ENCODE peak calls at places on chromosomes 1 and 21, in ten cellular contexts. A is esophagus muscularis mucosa, L is spleen, X is adrenal gland, I is GM12891, O is ovary, M is heart left ventricle, F is right lobe of liver, W is HCT116, N is erythroblast. R is an unnamed sample.
A peak's percentile ranks its signal among the peaks of the same experiment; 100 is the strongest.

GRCh38 chr1:151158311-151158710 is 1.9 kb downstream of the TNFAIP8L2 start:
- DNase-seq in A (no peak), L (peak; percentile 77), X (no peak), I (no peak), O (no peak), M (no peak), F (no peak), W (no peak), N (no peak), R (no peak)

GRCh38 chr1:20712210-20712577 is 5.6 kb downstream of the KIF17 start:
- DNase-seq in A (no peak), L (no peak), X (no peak), I (no peak), O (no peak), M (no peak), F (no peak), W (no peak), N (peak; percentile 31), R (no peak)

GRCh38 chr1:218796773-218797172 is 376.9 kb upstream of the LYPLAL1 start:
- DNase-seq in A (no peak), L (no peak), X (no peak), I (no peak), O (no peak), M (no peak), F (no peak), W (no peak), N (no peak), R (no peak)

GRCh38 chr1:96999191-96999590 is 277.6 kb downstream of the PTBP2 start:
- DNase-seq in A (no peak), L (no peak), X (no peak), I (no peak), O (no peak), M (no peak), F (no peak), W (no peak), N (no peak), R (no peak)

GRCh38 chr1:107057197-107058133 is 991 bp downstream of the PRMT6 start:
- DNase-seq in A (no peak), L (peak; percentile 92), X (peak; percentile 82), I (peak; percentile 16), O (peak; percentile 77), M (peak; percentile 69), F (peak; percentile 76), W (no peak), N (peak; percentile 69), R (no peak)

GRCh38 chr1:42035205-42035829 is 116.6 kb upstream of the HIVEP3 start:
- DNase-seq in A (no peak), L (no peak), X (peak; percentile 80), I (peak; percentile 76), O (no peak), M (peak; percentile 60), F (peak; percentile 83), W (peak; percentile 10), N (peak; percentile 31), R (peak; percentile 82)

GRCh38 chr1:1402081-1402900 is 3.2 kb upstream of the CCNL2 start:
- DNase-seq in A (no peak), L (no peak), X (peak; percentile 73), I (no peak), O (no peak), M (no peak), F (peak; percentile 42), W (peak; percentile 52), N (peak; percentile 58), R (no peak)

GRCh38 chr1:170366980-170367379 is 165.0 kb upstream of the GORAB start:
- DNase-seq in A (no peak), L (no peak), X (no peak), I (no peak), O (no peak), M (no peak), F (no peak), W (no peak), N (no peak), R (no peak)

GRCh38 chr1:174799136-174799479 is 200.6 kb upstream of the CACYBP start:
- DNase-seq in A (no peak), L (no peak), X (no peak), I (no peak), O (no peak), M (no peak), F (no peak), W (no peak), N (no peak), R (no peak)
- TF ChIP-seq POLR2A in A (no peak), L (no peak), X (no peak), I (no peak), O (no peak), M (no peak), F (no peak), W (no peak), N (no peak), R (no peak)

GRCh38 chr21:46190491-46191131 is 6.4 kb upstream of the SPATC1L start:
- DNase-seq in A (no peak), L (no peak), X (no peak), I (no peak), O (peak; percentile 16), M (no peak), F (no peak), W (no peak), N (no peak), R (no peak)

GRCh38 chr21:46189959-46190490 is 5.8 kb upstream of the SPATC1L start:
- DNase-seq in A (no peak), L (no peak), X (peak; percentile 54), I (no peak), O (peak; percentile 18), M (no peak), F (no peak), W (no peak), N (no peak), R (no peak)

GRCh38 chr21:46188226-46189212 is 4.3 kb upstream of the SPATC1L start:
- DNase-seq in A (peak; percentile 92), L (no peak), X (peak; percentile 93), I (no peak), O (peak; percentile 34), M (peak; percentile 67), F (no peak), W (peak; percentile 28), N (peak; percentile 36), R (peak; percentile 33)

GRCh38 chr21:46187814-46188213 is 3.6 kb upstream of the SPATC1L start:
- DNase-seq in A (peak; percentile 72), L (no peak), X (peak; percentile 59), I (no peak), O (peak; percentile 20), M (no peak), F (no peak), W (no peak), N (no peak), R (no peak)

GRCh38 chr21:46189213-46189958 is 5.1 kb upstream of the SPATC1L start:
- DNase-seq in A (peak; percentile 90), L (no peak), X (peak; percentile 80), I (no peak), O (peak; percentile 19), M (no peak), F (no peak), W (no peak), N (no peak), R (no peak)
- TF ChIP-seq POLR2A in A (no peak), L (no peak), X (no peak), I (no peak), O (no peak), M (no peak), F (no peak), W (no peak), N (no peak), R (no peak)

GRCh38 chr1:183470147-183470960 is 1.9 kb upstream of the SMG7 start:
- DNase-seq in A (peak; percentile 95), L (peak; percentile 98), X (peak; percentile 93), I (peak; percentile 27), O (peak; percentile 79), M (peak; percentile 86), F (peak; percentile 95), W (peak; percentile 63), N (peak; percentile 88), R (peak; percentile 47)

GRCh38 chr1:183470961-183471747 is 1.1 kb upstream of the SMG7 start:
- DNase-seq in A (peak; percentile 93), L (peak; percentile 94), X (peak; percentile 84), I (peak; percentile 30), O (peak; percentile 82), M (peak; percentile 82), F (peak; percentile 81), W (peak; percentile 68), N (peak; percentile 79), R (peak; percentile 43)

GRCh38 chr1:183472488-183473285 is at the start of gene SMG7:
- DNase-seq in A (no peak), L (peak; percentile 94), X (no peak), I (peak; percentile 13), O (peak; percentile 71), M (peak; percentile 58), F (peak; percentile 68), W (no peak), N (no peak), R (peak; percentile 16)

GRCh38 chr1:183473286-183473536 is 912 bp downstream of the SMG7 start:
- DNase-seq in A (no peak), L (no peak), X (no peak), I (no peak), O (no peak), M (no peak), F (no peak), W (no peak), N (peak; percentile 54), R (no peak)

DNA sequence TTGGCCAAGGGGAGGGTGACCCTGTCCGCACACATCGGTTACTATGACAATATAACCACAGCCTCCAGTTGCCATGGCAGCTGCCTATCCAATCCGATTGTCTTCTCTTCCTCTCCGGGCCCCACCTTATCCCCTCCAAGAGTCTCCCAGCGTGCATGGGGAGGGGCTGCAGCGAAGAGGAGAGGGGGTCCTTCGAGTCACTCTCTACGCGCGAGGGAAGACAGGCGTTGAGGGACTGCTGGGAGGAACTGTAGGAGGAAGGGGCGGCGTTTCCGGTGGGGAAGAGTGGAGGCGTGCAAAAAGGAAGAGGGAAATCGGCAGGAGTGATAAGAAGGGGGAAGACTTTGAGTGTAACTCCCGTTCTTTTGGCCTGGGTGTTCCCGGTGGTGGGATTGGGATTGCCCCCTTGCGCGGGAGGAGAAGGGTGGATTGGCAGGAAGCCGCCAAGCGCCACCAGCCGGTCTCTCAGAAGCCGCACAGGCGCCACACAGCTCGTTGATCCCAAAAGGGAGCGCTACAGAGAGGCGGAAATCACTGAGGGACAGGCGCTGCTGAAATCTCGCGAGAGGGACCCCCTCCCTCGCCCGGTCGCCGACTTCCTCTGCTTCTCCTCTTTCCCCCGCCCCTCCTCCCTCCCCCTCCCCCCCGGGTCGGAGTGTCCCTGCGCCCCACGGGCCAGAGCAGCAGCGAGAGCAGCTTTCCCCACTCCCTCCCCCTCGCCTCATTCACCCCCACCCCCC is 381 bp upstream of the SMG7 start:
- DNase-seq in A (peak; percentile 99), L (peak; percentile 99), X (peak; percentile 99), I (peak; percentile 80), O (peak; percentile 98), M (peak; percentile 98), F (peak; percentile 98), W (peak; percentile 95), N (peak; percentile 96), R (peak; percentile 77)
- TF ChIP-seq POLR2A in A (no peak), L (no peak), X (peak; percentile 27), I (peak; percentile 71), O (peak; percentile 55), M (no peak), F (no peak), W (no peak), N (peak; percentile 63), R (peak; percentile 38)

DNA sequence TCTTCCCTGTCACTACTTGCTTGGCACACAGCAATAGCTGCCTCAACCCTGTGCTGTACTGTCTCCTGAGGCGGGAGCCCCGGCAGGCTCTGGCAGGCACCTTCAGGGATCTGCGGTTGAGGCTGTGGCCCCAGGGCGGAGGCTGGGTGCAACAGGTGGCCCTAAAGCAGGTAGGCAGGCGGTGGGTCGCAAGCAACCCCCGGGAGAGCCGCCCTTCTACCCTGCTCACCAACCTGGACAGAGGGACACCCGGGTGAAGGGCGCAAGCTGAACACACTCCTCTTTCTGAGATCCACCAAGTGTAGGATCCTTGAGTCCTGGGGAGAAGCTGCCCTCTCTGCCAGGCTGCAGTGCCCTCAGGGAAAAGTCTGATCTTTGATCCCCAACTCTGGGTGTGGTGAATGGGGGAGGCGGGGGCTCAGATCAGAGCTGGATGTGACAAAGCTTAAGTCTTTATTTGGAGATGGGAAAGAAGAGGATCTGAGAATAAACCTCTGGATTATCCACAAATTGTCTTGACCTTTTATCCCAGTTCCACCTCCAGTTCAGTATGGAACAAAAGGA is 1.2 kb downstream of the RXFP4 start:
- DNase-seq in A (no peak), L (peak; percentile 71), X (no peak), I (no peak), O (no peak), M (no peak), F (no peak), W (no peak), N (no peak), R (no peak)
- TF ChIP-seq POLR2A in A (no peak), L (no peak), X (no peak), I (no peak), O (no peak), M (no peak), F (no peak), W (no peak), N (no peak), R (no peak)

R was measured in H54.